ENCODE peak calls at places on chromosome 20, in nine cellular contexts. S is PC-9; E is stomach; J is fibroblast of lung; V is choroid plexus epithelial cell; F is HFFc6; M is foreskin fibroblast; L is right atrium auricular region; C is CD8-positive, alpha-beta T cell. B is an unnamed sample.

GRCh38 chr20:2446845-2447244 is 23.7 kb downstream of the SNRPB start:
- DNase-seq in S (no peak), E (no peak), J (no peak), V (no peak), F (no peak), M (no peak), L (no peak), C (no peak), B (no peak)

GRCh38 chr20:51175724-51176123 is 152.8 kb upstream of the KCNG1 start:
- DNase-seq in S (no peak), E (no peak), J (no peak), V (no peak), F (no peak), M (no peak), L (no peak), C (no peak), B (no peak)

GRCh38 chr20:39822667-39823066 is 860.5 kb downstream of the DHX35 start:
- DNase-seq in S (no peak), E (no peak), J (peak; percentile 19), V (peak; percentile 70), F (peak; percentile 6), M (peak; percentile 45), L (no peak), C (no peak), B (no peak)

GRCh38 chr20:32191873-32192272 is 15.7 kb downstream of the PLAGL2 start:
- DNase-seq in S (no peak), E (no peak), J (no peak), V (peak; percentile 28), F (no peak), M (no peak), L (no peak), C (no peak), B (no peak)

GRCh38 chr20:6827472-6827871 is 60.0 kb downstream of the BMP2 start:
- DNase-seq in S (no peak), E (no peak), J (no peak), V (no peak), F (no peak), M (no peak), L (no peak), C (no peak), B (no peak)

GRCh38 chr20:10064611-10065010 is 29.8 kb downstream of the ANKEF1 start:
- DNase-seq in S (no peak), E (no peak), J (peak; percentile 48), V (no peak), F (no peak), M (peak; percentile 29), L (no peak), C (no peak), B (no peak)

GRCh38 chr20:20713244-20713765 is 861 bp upstream of the RALGAPA2 start:
- DNase-seq in S (no peak), E (no peak), J (no peak), V (no peak), F (no peak), M (peak; percentile 5), L (no peak), C (no peak), B (no peak)

GRCh38 chr20:25299801-25300200 is 51.9 kb downstream of the PYGB start:
- DNase-seq in S (peak; percentile 47), E (no peak), J (no peak), V (peak; percentile 45), F (peak; percentile 21), M (peak; percentile 49), L (no peak), C (no peak), B (no peak)

GRCh38 chr20:63693975-63694595 is 2.4 kb upstream of the TNFRSF6B start:
- DNase-seq in S (peak; percentile 26), E (no peak), J (no peak), V (no peak), F (no peak), M (no peak), L (no peak), C (no peak), B (no peak)

GRCh38 chr20:63690898-63691710 is 5.3 kb upstream of the TNFRSF6B start:
- DNase-seq in S (peak; percentile 39), E (no peak), J (no peak), V (no peak), F (no peak), M (no peak), L (no peak), C (no peak), B (no peak)

GRCh38 chr20:63691711-63692435 is 4.6 kb upstream of the TNFRSF6B start:
- DNase-seq in S (no peak), E (no peak), J (no peak), V (no peak), F (no peak), M (no peak), L (no peak), C (no peak), B (no peak)

GRCh38 chr20:63693079-63693974 is 3.1 kb upstream of the TNFRSF6B start:
- DNase-seq in S (peak; percentile 27), E (no peak), J (no peak), V (no peak), F (no peak), M (no peak), L (no peak), C (no peak), B (no peak)

DNA sequence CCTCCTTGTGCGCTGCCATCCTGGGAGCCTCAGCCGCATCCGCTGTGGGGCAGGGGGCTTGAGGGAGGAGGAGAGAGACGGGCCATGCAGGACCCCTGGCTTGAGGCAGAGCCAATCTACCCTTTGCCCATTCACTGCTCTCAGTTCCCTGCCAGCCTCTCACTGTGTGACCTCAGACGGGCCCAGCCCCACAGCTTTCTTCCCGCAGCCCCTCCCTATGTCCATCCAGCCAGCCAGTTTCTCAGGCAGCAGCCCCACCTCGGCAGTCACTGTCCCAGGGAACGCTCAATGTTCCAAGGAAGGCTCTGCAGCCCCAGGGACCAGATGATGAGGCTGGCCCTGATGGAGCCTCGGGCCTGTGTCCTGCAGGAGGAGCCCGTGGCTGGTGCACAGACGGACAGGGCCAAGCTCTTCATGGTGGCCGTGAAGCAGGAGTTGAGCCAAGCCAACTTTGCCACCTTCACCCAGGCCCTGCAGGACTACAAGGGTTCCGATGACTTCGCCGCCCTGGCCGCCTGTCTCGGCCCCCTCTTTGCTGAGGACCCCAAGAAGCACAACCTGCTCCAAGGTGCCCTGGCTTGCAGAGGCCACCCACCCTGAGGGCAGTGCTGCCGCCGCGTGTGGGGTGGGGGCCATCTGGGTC is 3.9 kb upstream of the TNFRSF6B start:
- DNase-seq in S (no peak), E (no peak), J (peak; percentile 38), V (no peak), F (peak; percentile 20), M (peak; percentile 75), L (no peak), C (no peak), B (no peak)
- TF ChIP-seq CTCF in S (no peak), E (no peak), J (no peak), V (peak; percentile 20), F (peak; percentile 18), M (no peak), L (no peak), C (no peak), B (no peak)

GRCh38 chr20:42484790-42485365 is 704.8 kb downstream of the PTPRT start:
- DNase-seq in S (no peak), E (no peak), J (no peak), V (no peak), F (no peak), M (no peak), L (no peak), C (no peak), B (no peak)

GRCh38 chr20:42484335-42484734 is 705.4 kb downstream of the PTPRT start:
- DNase-seq in S (no peak), E (no peak), J (no peak), V (no peak), F (no peak), M (no peak), L (peak; percentile 85), C (no peak), B (no peak)

GRCh38 chr20:42485566-42485965 is 704.1 kb downstream of the PTPRT start:
- DNase-seq in S (no peak), E (no peak), J (no peak), V (no peak), F (no peak), M (no peak), L (no peak), C (no peak), B (no peak)

GRCh38 chr20:42482808-42483207 is 706.9 kb downstream of the PTPRT start:
- DNase-seq in S (no peak), E (no peak), J (no peak), V (no peak), F (no peak), M (no peak), L (no peak), C (no peak), B (no peak)

GRCh38 chr20:42483694-42484303 is 705.9 kb downstream of the PTPRT start:
- DNase-seq in S (no peak), E (no peak), J (no peak), V (no peak), F (no peak), M (no peak), L (no peak), C (no peak), B (no peak)
- TF ChIP-seq CTCF in S (peak; percentile 67), E (no peak), J (peak; percentile 14), V (no peak), F (peak; percentile 15), M (no peak), L (no peak), C (no peak), B (peak; percentile 9)

GRCh38 chr20:62134735-62135231 is 8.4 kb downstream of the PSMA7 start:
- DNase-seq in S (no peak), E (peak; percentile 50), J (peak; percentile 83), V (peak; percentile 70), F (no peak), M (peak; percentile 73), L (peak; percentile 82), C (no peak), B (no peak)

GRCh38 chr20:62133051-62133845 is 9.9 kb downstream of the PSMA7 start:
- DNase-seq in S (no peak), E (no peak), J (no peak), V (peak; percentile 44), F (no peak), M (no peak), L (no peak), C (no peak), B (no peak)

GRCh38 chr20:62133864-62134263 is 9.3 kb downstream of the PSMA7 start:
- DNase-seq in S (no peak), E (no peak), J (no peak), V (no peak), F (no peak), M (no peak), L (no peak), C (no peak), B (no peak)

GRCh38 chr20:62131560-62132320 is 9.5 kb downstream of the LSM14B start:
- DNase-seq in S (no peak), E (no peak), J (no peak), V (no peak), F (no peak), M (no peak), L (no peak), C (no peak), B (no peak)

DNA sequence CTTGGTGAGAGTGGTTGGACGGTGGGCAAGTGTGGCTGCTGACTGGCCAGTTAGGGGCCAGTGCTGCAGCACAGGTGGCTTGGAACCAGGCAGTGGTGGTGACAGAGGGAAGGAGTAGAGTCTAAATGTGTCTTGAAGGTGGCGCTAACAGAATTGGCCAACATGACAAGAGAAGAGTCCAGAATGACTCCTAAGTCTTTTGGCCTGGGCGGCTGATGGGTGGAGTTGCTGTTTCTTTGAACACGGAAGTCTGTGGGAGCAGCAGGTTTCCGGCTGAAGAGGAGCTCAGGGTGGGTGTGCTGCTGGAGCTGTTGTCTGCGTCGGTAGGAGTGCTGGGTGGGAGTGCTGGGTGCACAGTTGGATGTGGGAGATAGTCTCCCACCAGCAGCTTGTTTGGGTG is 10.1 kb downstream of the LSM14B start:
- DNase-seq in S (no peak), E (no peak), J (no peak), V (no peak), F (no peak), M (no peak), L (peak; percentile 73), C (no peak), B (no peak)
- TF ChIP-seq CTCF in S (no peak), E (no peak), J (no peak), V (no peak), F (no peak), M (no peak), L (no peak), C (no peak), B (no peak)

GRCh38 chr20:49661560-49662329 is 51.9 kb downstream of the B4GALT5 start:
- DNase-seq in S (no peak), E (no peak), J (no peak), V (no peak), F (no peak), M (peak; percentile 28), L (no peak), C (no peak), B (no peak)
- TF ChIP-seq CTCF in S (no peak), E (no peak), J (no peak), V (no peak), F (no peak), M (no peak), L (no peak), C (no peak), B (no peak)